ENCODE peak calls at places on chromosomes 3 and 15, in eight cellular contexts. T is left lung, I is IMR-90, H is right lobe of liver, D is sigmoid colon, Y is ovary, R is psoas muscle, E is fibroblast of lung. C is an unnamed sample. For H3K4me1, the result is how much of the 10 kb centered on the place peaks cover.

GRCh38 chr3:190319660-190320059 is 2.6 kb downstream of the CLDN1 start:
- DNase-seq in D (no peak), T (no peak), H (no peak), E (peak), I (peak), Y (no peak), R (no peak), C (no peak)

GRCh38 chr15:84981711-84982300 is at the start of gene PDE8A:
- DNase-seq in R (peak), I (peak), H (peak), Y (no peak), T (peak), E (peak), D (peak), C (peak)

GRCh38 chr3:119294889-119295769 is 946 bp downstream of the ARHGAP31 start:
- DNase-seq in D (peak), T (peak), I (peak), Y (peak), H (peak), E (peak), R (peak), C (peak)

GRCh38 chr3:124014366-124014942 is 22.5 kb upstream of the ROPN1 start:
- DNase-seq in I (peak), R (no peak), E (peak), T (no peak), D (no peak), Y (no peak), H (no peak), C (no peak)

GRCh38 chr3:141076821-141077571 is 25.8 kb downstream of the SPSB4 start:
- DNase-seq in E (peak), Y (peak), R (peak), T (no peak), D (peak), H (peak), I (peak), C (peak)

GRCh38 chr15:71115567-71116351 is 488 bp downstream of the THSD4 start:
- DNase-seq in E (peak), Y (peak), D (no peak), R (peak), H (peak), I (peak), T (peak), C (peak)

GRCh38 chr3:100173931-100174330 is 59.6 kb upstream of the FILIP1L start:
- DNase-seq in I (no peak), D (no peak), R (no peak), T (no peak), Y (no peak), H (no peak), E (no peak), C (no peak)

GRCh38 chr3:185250247-185250646 is 3.6 kb downstream of the EHHADH start:
- DNase-seq in Y (no peak), R (no peak), H (no peak), I (peak), D (no peak), E (peak), T (no peak), C (no peak)

GRCh38 chr3:148083501-148084267 is 614.0 kb upstream of the AGTR1 start:
- DNase-seq in T (no peak), I (no peak), D (no peak), R (no peak), H (no peak), E (no peak), Y (no peak), C (no peak)

GRCh38 chr3:37458162-37458895 is 283.9 kb upstream of the LRRFIP2 start:
- DNase-seq in E (no peak), Y (peak), H (no peak), D (peak), R (peak), I (no peak), T (no peak), C (no peak)

GRCh38 chr3:157335677-157336076 is 101.0 kb upstream of the PTX3 start:
- DNase-seq in T (no peak), R (no peak), Y (no peak), H (no peak), D (no peak), I (peak), E (peak), C (no peak)

GRCh38 chr3:187567026-187567425 is 103.2 kb downstream of the SST start:
- DNase-seq in Y (peak), I (peak), E (peak), D (no peak), H (no peak), R (no peak), T (no peak), C (no peak)

GRCh38 chr3:16448691-16449090 is 64.8 kb downstream of the RFTN1 start:
- DNase-seq in R (peak), E (peak), I (peak), Y (peak), D (peak), T (no peak), H (no peak), C (no peak)

GRCh38 chr3:125232394-125232793 is 19.8 kb upstream of the SLC12A8 start:
- DNase-seq in I (no peak), R (no peak), T (no peak), Y (no peak), H (no peak), E (no peak), D (no peak), C (no peak)

GRCh38 chr3:113249111-113249510 is 37.8 kb downstream of the BOC start:
- DNase-seq in D (peak), I (peak), T (no peak), E (peak), R (peak), Y (no peak), H (no peak), C (no peak)

GRCh38 chr15:31265871-31266711 is 60.5 kb upstream of the KLF13 start:
- DNase-seq in E (no peak), I (no peak), R (no peak), D (peak), T (no peak), H (peak), Y (no peak), C (no peak)

GRCh38 chr3:165254812-165255211 is 58.6 kb upstream of the SLITRK3 start:
- DNase-seq in T (no peak), R (no peak), I (no peak), H (no peak), Y (no peak), D (no peak), E (peak), C (peak)

GRCh38 chr3:49378249-49378899 is 20.2 kb upstream of the GPX1 start:
- DNase-seq in T (no peak), Y (peak), R (peak), E (peak), H (no peak), D (no peak), I (peak), C (no peak)

GRCh38 chr3:58584690-58585004 is 7.5 kb upstream of the FAM107A start:
- DNase-seq in T (no peak), E (peak), R (no peak), H (no peak), I (no peak), D (no peak), Y (no peak), C (no peak)

GRCh38 chr3:71087109-71088018 is 496.2 kb downstream of the FOXP1 start:
- DNase-seq in H (no peak), D (no peak), Y (no peak), R (no peak), T (no peak), E (peak), I (peak), C (no peak)

GRCh38 chr15:77387355-77388105 is 32.4 kb downstream of the PEAK1 start:
- DNase-seq in E (peak), I (peak), R (no peak), Y (no peak), H (no peak), T (no peak), D (no peak), C (no peak)

GRCh38 chr3:15969874-15970640 is 172.3 kb upstream of the ANKRD28 start:
- DNase-seq in D (no peak), Y (no peak), I (no peak), E (no peak), T (no peak), R (no peak), H (no peak), C (no peak)

GRCh38 chr15:77866186-77866585 is 211.3 kb downstream of the TBC1D2B start:
- DNase-seq in E (no peak), Y (peak), I (no peak), R (no peak), D (peak), T (no peak), H (no peak), C (no peak)

DNA sequence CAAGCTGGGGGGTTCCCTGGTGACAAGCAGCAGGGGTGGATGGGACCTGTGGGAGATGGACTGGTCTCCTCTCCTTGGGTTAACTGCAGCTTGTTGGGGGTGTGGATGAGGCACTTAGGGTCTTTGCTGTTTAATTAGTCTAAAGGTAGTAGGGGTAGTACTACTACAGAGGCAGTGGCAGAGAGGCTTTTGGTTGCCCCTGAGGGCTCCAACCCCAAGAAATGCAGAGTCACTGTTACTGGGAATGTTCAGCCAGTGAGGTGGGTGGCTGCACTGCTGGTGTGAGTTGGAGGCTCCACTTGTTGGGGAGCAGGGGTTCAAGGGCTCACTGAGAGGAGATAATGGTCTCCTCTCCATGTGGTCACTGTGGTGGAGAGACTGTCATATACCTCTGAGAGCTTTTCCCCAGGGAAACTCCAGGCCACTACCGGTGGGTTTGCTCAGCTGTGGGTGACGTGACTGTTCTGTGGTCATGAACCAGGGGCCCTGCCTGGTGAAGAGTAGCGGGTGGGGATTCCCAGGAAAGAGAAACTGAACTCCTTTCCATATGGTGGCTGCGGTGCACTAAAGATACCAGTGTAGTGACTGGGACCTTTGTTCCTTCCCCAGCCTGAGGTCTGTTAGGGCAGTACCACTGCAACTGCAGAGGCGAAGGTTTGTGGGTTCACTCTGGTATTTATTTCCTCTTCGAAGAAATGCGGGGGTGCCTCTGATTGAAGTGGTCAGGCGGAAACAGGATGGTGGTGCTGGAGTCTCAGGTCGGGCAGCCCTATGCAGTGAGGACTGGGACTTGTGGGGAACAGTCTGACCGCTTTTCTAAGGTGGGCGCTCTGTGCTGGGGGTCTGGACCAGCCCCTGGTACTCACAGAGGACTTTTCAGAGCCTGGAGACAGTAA is 68.9 kb upstream of the TNFSF10 start:
- DNase-seq in R (no peak), Y (no peak), I (peak), H (no peak), D (no peak), E (peak), T (no peak), C (no peak)
- H3K4me1 ChIP-seq in R (under half), Y (under half), I (under half), H (under half), D (under half), E (under half), T (under half), C (under half)

GRCh38 chr3:120420855-120421570 is 29.8 kb downstream of the FSTL1 start:
- DNase-seq in I (peak), T (no peak), H (no peak), Y (no peak), R (no peak), D (peak), E (peak), C (no peak)
- TF ChIP-seq CTCF in I (peak), T (no peak), H (no peak), Y (no peak), R (peak), D (no peak), E (peak), C (no peak)

DNA sequence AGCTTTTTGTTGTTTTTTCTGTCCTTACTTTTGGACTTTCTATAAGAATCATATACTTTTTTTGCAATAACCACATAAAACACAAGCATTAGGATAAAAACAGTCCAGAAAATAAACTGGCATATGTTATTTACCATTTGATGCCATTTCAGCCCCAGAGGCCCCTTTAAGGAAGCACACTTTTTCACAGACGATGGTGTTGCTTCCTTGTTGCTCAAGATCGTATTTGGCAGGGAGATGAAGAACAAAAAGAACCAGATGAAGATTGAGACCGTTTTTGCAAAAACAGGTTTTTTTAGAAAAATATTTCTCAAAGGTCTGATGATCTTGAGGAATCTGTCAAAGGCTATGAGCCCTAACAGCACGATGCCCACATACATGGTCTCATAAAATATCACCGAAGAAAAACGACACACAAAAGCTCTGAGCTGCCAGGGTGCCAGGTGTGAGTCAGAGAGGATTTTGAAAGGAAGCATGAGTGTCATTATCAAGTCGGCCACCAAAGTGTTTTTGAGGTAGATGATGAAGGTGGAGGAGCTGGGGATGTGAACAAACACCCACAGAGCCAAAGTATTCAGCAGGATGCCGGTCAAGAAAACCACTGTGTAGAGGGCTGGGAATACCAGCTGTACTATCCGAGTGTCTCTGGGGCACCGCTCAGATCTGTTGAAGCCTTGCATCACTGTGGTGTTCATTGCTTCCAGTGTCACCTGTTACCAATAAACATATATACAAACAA is 882 bp downstream of the P2RY13 start:
- DNase-seq in H (no peak), D (no peak), Y (no peak), I (no peak), R (no peak), T (no peak), E (no peak), C (no peak)
- H3K4me3 ChIP-seq in H (peak), D (peak), Y (no peak), I (no peak), R (peak), T (peak), E (no peak), C (no peak)

DNA sequence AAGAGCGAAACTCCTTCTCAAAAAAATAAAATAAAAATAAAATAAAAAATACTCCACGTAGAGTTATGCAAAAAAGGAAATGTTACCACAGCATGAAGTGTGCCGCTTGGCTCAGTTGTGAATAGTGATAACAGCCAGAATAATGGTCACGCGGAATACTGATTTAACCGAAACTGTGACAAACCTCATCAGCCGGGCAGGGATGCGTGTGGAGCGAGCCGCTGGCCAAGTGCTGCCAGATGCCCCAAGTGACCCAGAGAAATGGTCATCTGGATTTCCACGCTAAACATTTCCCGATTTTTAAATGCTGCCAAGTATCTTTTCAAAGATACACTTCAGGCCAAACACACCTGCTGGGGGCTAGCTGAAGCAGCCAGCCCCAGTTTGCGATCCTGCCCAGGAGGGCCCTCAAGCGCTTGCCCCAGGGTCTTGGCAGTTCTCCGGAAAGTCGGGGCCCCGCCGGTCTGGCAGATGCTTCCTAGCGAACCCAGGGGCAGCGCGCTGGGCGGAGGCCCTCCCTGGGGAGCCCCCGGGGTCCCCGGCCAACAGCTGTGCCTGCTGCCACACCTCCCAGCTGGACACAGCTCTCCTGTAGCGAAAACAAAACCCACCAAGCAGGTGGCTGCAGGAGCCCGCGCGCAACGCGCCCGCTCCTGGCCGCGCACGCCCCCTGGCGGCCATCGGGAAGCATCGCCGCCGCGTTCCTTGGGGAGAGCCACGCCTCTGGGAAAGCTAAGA is 35.1 kb downstream of the CMTM6 start:
- DNase-seq in Y (peak), T (peak), H (peak), I (peak), R (peak), E (peak), D (peak), C (peak)
- H3K4me1 ChIP-seq in Y (under half), T (under half), H (under half), I (under half), R (under half), E (under half), D (under half), C (under half)

GRCh38 chr3:43097681-43098080 is 8.2 kb downstream of the POMGNT2 start:
- DNase-seq in I (no peak), R (no peak), T (no peak), D (no peak), E (no peak), H (no peak), Y (no peak), C (no peak)
- TF ChIP-seq CTCF in I (no peak), R (no peak), T (no peak), D (no peak), E (no peak), H (no peak), Y (no peak), C (no peak)

GRCh38 chr3:39404943-39405686 is 1.4 kb upstream of the RPSA start:
- DNase-seq in Y (no peak), H (no peak), I (no peak), E (no peak), T (no peak), R (no peak), D (no peak), C (no peak)
- H3K4me3 ChIP-seq in Y (no peak), H (no peak), I (no peak), E (no peak), T (no peak), R (no peak), D (no peak), C (no peak)

GRCh38 chr15:52579852-52580251 is 11.0 kb upstream of the ARPP19 start:
- DNase-seq in I (no peak), T (no peak), R (no peak), E (no peak), H (no peak), D (no peak), Y (no peak), C (no peak)

GRCh38 chr15:52575072-52575471 is 6.2 kb upstream of the ARPP19 start:
- DNase-seq in I (no peak), R (no peak), T (no peak), Y (no peak), H (no peak), E (no peak), D (no peak), C (no peak)

DNA sequence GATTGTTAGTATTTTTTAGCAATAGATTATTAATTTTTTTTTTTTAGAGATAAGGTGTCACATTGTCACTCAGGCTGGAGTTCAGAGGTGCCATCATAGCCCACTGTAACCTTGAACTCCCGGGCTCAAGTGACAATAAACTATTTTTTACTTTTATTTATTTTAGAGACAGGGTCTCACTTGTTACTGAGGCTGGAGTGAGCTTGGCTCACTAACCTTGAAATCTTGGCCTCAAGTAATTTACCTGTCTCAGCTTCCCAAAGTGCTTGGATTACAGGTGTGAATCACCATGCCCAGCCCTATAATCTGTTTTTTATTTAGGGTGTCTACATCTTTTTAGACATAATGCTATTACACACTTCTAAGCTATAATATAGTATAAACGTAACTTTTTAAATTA is 7.9 kb upstream of the ARPP19 start:
- DNase-seq in I (no peak), T (no peak), Y (no peak), D (no peak), E (no peak), H (no peak), R (no peak), C (no peak)
- H3K4me1 ChIP-seq in I (under half), T (under half), Y (under half), D (under half), E (under half), H (under half), R (under half), C (under half)

C was measured in BE2C.